ENCODE peak calls at places on chromosomes 4 and X, in four cellular contexts. N is activated CD4-positive, alpha-beta memory T cell treated with anti-CD3 and anti-CD28 coated beads, Interleukin-2, amount 10 ng/mL, durations not matched to agents 7 days and 5 days; M is glomerular endothelial cell; D is right lobe of liver. Q is an unnamed sample.

GRCh38 chrX:74505437-74505836 is 84.1 kb downstream of the SLC16A2 start:
- DNase-seq in N (no peak), M (no peak), D (no peak), Q (no peak)

GRCh38 chr4:148164529-148164928 is 277.7 kb downstream of the NR3C2 start:
- DNase-seq in N (no peak), M (no peak), D (no peak), Q (no peak)

GRCh38 chr4:94307231-94307840 is 35.3 kb downstream of the HPGDS start:
- DNase-seq in N (no peak), M (no peak), D (no peak), Q (no peak)

GRCh38 chr4:88297131-88297530 is 12.8 kb upstream of the PPM1K start:
- DNase-seq in N (no peak), M (no peak), D (no peak), Q (no peak)

GRCh38 chr4:74284074-74284473 is 24.2 kb upstream of the EPGN start:
- DNase-seq in N (no peak), M (no peak), D (no peak), Q (no peak)

GRCh38 chrX:110310896-110311295 is 7.0 kb downstream of the AMMECR1 start:
- DNase-seq in N (peak), M (no peak), D (no peak), Q (no peak)

GRCh38 chrX:85243155-85243554 is 424 bp downstream of the SATL1 start:
- DNase-seq in N (no peak), M (no peak), D (no peak), Q (no peak)

GRCh38 chrX:4547218-4547836 is 833.9 kb upstream of the PRKX start:
- DNase-seq in N (peak), M (peak), D (peak), Q (no peak)

GRCh38 chr4:35760706-35761278 is 483.5 kb downstream of the ARAP2 start:
- DNase-seq in N (no peak), M (no peak), D (no peak), Q (no peak)

Q was measured in pulmonary artery endothelial cell.